ENCODE peak calls at places on chromosomes 5 and 9, in five cellular contexts. W is neuronal stem cell, F is H9, Z is H1, U is trophoblast cell. L is an unnamed sample.
A peak's percentile ranks its signal among the peaks of the same experiment; 100 is the strongest.

GRCh38 chr9:99391937-99392574 is 170.0 kb downstream of the SEC61B start:
- DNase-seq in F (no peak), U (no peak), W (no peak), Z (no peak), L (no peak)

GRCh38 chr5:143201589-143201988 is 201.9 kb downstream of the NR3C1 start:
- DNase-seq in Z (no peak), W (no peak), F (no peak), U (no peak), L (peak; percentile 89)

GRCh38 chr9:13113751-13114150 is 165.7 kb downstream of the MPDZ start:
- DNase-seq in W (no peak), Z (no peak), F (no peak), U (no peak), L (no peak)

GRCh38 chr5:148740966-148741742 is 85.3 kb upstream of the ADRB2 start:
- DNase-seq in W (peak; percentile 33), F (no peak), Z (no peak), U (peak; percentile 22), L (peak; percentile 74)

GRCh38 chr9:36056896-36057295 is 20.2 kb downstream of the RECK start:
- DNase-seq in W (no peak), U (no peak), F (no peak), Z (no peak), L (no peak)

GRCh38 chr9:131395027-131395744 is 1.3 kb downstream of the PRRC2B start:
- DNase-seq in U (no peak), F (peak; percentile 68), W (no peak), Z (peak; percentile 71), L (peak; percentile 65)

GRCh38 chr9:131813116-131813515 is 73.2 kb upstream of the RAPGEF1 start:
- DNase-seq in Z (no peak), W (no peak), F (no peak), U (no peak), L (no peak)

GRCh38 chr9:126611592-126612328 is 2.0 kb upstream of the LMX1B start:
- DNase-seq in Z (peak; percentile 95), U (peak; percentile 45), F (peak; percentile 92), W (no peak), L (peak; percentile 60)

GRCh38 chr5:135605221-135605620 is 26.4 kb upstream of the CXCL14 start:
- DNase-seq in F (no peak), U (no peak), Z (peak; percentile 6), W (no peak), L (no peak)

GRCh38 chr5:121019112-121019511 is 555.0 kb downstream of the PRR16 start:
- DNase-seq in W (no peak), U (no peak), Z (no peak), F (no peak), L (no peak)

GRCh38 chr5:75265731-75266130 is 29.1 kb upstream of the ANKRD31 start:
- DNase-seq in Z (no peak), W (no peak), F (no peak), U (no peak), L (peak; percentile 63)

GRCh38 chr9:38039090-38039906 is 29.7 kb downstream of the SHB start:
- DNase-seq in Z (no peak), W (no peak), F (no peak), U (no peak), L (peak; percentile 87)

GRCh38 chr5:144427871-144428270 is 257.2 kb downstream of the KCTD16 start:
- DNase-seq in U (no peak), Z (no peak), F (no peak), W (no peak), L (peak; percentile 5)
- H2BK12ac ChIP-seq in U (no peak overlapping the region), Z (no peak overlapping the region), F (no peak overlapping the region), W (no peak overlapping the region), L (no peak overlapping the region)

GRCh38 chr9:129548571-129549135 is 72.2 kb downstream of the C9orf50 start:
- DNase-seq in F (no peak), W (no peak), U (no peak), Z (peak; percentile 41), L (no peak)

GRCh38 chr9:129549139-129549538 is 71.8 kb downstream of the C9orf50 start:
- DNase-seq in W (no peak), U (no peak), Z (peak; percentile 46), F (no peak), L (no peak)

GRCh38 chr9:129549684-129550083 is 71.2 kb downstream of the C9orf50 start:
- DNase-seq in U (no peak), Z (no peak), F (no peak), W (no peak), L (no peak)

GRCh38 chr9:129547063-129547462 is 73.8 kb downstream of the C9orf50 start:
- DNase-seq in F (no peak), U (no peak), Z (no peak), W (no peak), L (no peak)

GRCh38 chr9:129547869-129548570 is 72.9 kb downstream of the C9orf50 start:
- DNase-seq in W (no peak), F (no peak), Z (no peak), U (no peak), L (no peak)
- H3K4ac ChIP-seq in W (no peak overlapping the region), F (no peak overlapping the region), Z (no peak overlapping the region), U (no peak overlapping the region), L (no peak overlapping the region)

DNA sequence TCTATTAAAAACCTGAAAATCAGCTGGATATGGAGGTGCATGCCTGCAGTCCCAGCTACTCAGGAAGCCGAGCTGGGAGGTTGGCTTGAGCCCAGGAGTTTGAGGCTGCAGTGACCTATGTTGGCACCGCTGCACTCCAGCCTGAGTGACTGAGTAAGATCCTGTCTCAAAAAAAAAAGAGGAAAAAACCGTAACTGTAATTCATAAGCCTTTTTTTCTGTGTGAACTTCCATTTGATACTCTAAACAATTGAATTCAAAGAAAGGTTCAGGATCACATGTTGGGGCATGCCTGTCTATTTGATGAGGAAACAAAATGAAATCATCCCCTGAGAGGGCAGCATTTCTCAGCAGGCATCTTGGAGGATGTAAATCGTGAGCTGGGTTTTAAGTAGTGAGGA is 38.8 kb downstream of the ITGA2 start:
- DNase-seq in U (no peak), W (no peak), Z (no peak), F (no peak), L (peak; percentile 56)
- H3K23ac ChIP-seq in U (no peak overlapping the region), W (no peak overlapping the region), Z (no peak overlapping the region), F (no peak overlapping the region), L (no peak overlapping the region)

GRCh38 chr9:89387197-89387849 is 69.0 kb downstream of the SECISBP2 start:
- DNase-seq in F (no peak), W (no peak), Z (no peak), U (no peak), L (no peak)

GRCh38 chr9:89384783-89385182 is 66.5 kb downstream of the SECISBP2 start:
- DNase-seq in Z (no peak), U (no peak), W (no peak), F (no peak), L (no peak)

GRCh38 chr9:89387970-89388867 is 69.9 kb downstream of the SECISBP2 start:
- DNase-seq in U (peak; percentile 84), W (no peak), Z (no peak), F (no peak), L (peak; percentile 96)

GRCh38 chr9:89386206-89386605 is 67.9 kb downstream of the SECISBP2 start:
- DNase-seq in W (no peak), Z (no peak), U (no peak), F (no peak), L (no peak)

DNA sequence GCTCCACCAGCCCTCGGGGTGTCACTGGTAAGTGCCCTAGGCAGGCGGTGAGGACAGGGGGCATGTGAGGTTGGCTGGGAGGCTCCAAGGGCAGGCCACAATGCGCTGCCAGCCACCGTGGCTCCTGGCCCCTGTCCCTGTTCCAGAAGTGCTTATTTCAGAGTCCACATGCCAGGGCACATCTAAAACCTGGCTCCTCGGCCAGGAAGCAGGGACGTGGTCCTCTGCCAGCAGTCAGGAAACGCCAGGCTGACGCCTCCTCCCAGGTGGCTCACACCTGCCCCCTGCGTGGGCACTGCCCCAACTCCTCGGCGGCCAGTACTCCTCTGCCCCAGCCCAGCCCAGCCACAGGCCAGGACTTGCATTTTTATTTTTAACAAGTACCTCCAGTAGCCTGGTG is 68.5 kb downstream of the SECISBP2 start:
- DNase-seq in Z (no peak), W (no peak), U (no peak), F (no peak), L (no peak)
- H2BK12ac ChIP-seq in Z (no peak overlapping the region), W (no peak overlapping the region), U (no peak overlapping the region), F (no peak overlapping the region), L (peak overlapping the region; percentile 59)

DNA sequence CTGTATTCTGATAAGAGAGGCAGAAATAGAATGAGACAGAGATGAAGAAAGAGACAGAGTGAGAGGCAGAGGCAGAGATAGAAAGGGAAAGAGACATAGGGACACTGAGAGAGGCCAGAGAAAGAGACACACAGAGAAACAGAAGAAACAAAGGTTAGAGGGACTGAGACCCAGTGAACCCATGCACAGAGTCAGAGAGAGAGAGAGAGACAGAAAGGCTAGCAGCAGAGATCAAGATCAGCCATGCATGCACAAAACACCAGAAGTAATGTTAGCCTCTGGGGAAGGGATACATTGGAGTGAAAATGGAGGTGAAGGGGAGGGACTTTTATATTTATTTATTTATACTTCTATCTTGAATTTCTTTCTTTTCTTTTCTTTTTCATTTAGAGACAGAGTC is 14.1 kb upstream of the SPARC start:
- DNase-seq in Z (no peak), U (no peak), W (no peak), F (no peak), L (no peak)
- H3K4ac ChIP-seq in Z (peak overlapping the region; percentile 40), U (no peak overlapping the region), W (no peak overlapping the region), F (no peak overlapping the region), L (peak overlapping the region; percentile 35)

DNA sequence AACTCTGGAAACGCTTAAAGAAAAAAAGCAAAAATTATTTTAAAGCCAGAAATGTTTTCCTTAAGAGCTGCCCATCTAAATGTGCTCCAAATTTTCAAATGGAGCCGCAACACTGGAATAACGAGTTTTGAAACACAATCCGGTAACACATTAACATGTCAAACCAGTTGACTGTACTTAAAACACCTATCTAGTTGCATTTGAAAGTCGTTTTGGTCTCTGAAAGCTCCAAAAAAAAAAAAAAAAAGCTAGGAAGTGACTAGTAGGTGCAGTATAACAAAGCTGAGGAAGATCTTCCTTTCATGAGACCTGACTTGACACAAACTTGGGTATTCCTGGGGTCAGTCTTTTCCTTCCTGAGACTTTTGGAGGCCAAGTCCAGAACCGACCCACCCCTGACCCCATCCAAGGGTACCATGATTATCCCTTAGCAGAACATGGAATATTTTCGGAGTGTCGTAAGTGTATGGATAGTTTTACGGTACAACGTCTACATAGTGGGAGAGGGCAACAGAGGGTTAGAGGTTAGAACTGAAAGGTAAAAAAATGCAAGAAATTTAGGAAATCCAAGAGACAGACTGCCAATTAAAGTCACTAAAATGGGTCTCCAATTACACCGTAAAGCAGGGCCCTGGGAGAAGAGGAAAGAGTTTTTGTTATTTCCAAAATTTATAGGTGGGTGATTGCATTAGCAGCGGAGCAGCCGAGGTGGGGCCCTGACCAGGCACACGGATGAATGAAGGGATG is 812 bp downstream of the CETN3 start:
- DNase-seq in Z (no peak), W (peak; percentile 12), U (peak; percentile 22), F (no peak), L (no peak)
- H3K23ac ChIP-seq in Z (no peak overlapping the region), W (peak overlapping the region; percentile 94), U (no peak overlapping the region), F (no peak overlapping the region), L (no peak overlapping the region)

L was measured in mesenchymal stem cell.